ENCODE peak calls at places on chromosomes 2 and 18, in five cellular contexts. K is tibial artery, C is omental fat pad, I is MCF 10A, W is colonic mucosa. Y is an unnamed sample.

GRCh38 chr2:66684289-66684688 is 249.4 kb downstream of the MEIS1 start:
- DNase-seq in K (no peak), C (no peak), I (peak; percentile 55), W (no peak), Y (no peak)

GRCh38 chr18:62399781-62400308 is 74.7 kb downstream of the TNFRSF11A start:
- DNase-seq in K (no peak), W (peak; percentile 56), I (peak; percentile 42), C (no peak), Y (no peak)

GRCh38 chr18:21757833-21758232 is 17.2 kb downstream of the MIB1 start:
- DNase-seq in W (no peak), I (no peak), K (no peak), C (no peak), Y (no peak)

GRCh38 chr2:151959203-151959602 is 131.0 kb upstream of the ARL5A start:
- DNase-seq in I (peak; percentile 51), C (no peak), K (no peak), W (no peak), Y (no peak)

GRCh38 chr2:235551965-235552364 is 58.1 kb downstream of the AGAP1 start:
- DNase-seq in W (peak; percentile 68), C (no peak), I (peak; percentile 70), K (no peak), Y (no peak)

GRCh38 chr2:73307720-73308119 is 14.4 kb upstream of the EGR4 start:
- DNase-seq in C (no peak), I (no peak), K (no peak), W (no peak), Y (no peak)

GRCh38 chr18:36752929-36753865 is 75.6 kb downstream of the TPGS2 start:
- DNase-seq in K (no peak), C (no peak), I (no peak), W (no peak), Y (no peak)

GRCh38 chr2:234422242-234422641 is 74.6 kb downstream of the ARL4C start:
- DNase-seq in K (no peak), W (no peak), I (peak; percentile 83), C (no peak), Y (no peak)

GRCh38 chr2:152483276-152483996 is 148.5 kb downstream of the FMNL2 start:
- DNase-seq in W (no peak), K (no peak), C (no peak), I (no peak), Y (no peak)

GRCh38 chr2:172865422-172865821 is 129.8 kb downstream of the RAPGEF4 start:
- DNase-seq in I (peak; percentile 30), K (no peak), W (no peak), C (no peak), Y (no peak)
- TF ChIP-seq CTCF in I (peak; percentile 43), K (no peak), W (no peak), C (no peak), Y (no peak)

GRCh38 chr2:111663471-111663951 is 220.5 kb downstream of the ANAPC1 start:
- DNase-seq in C (no peak), I (peak; percentile 12), K (no peak), W (peak; percentile 13), Y (peak; percentile 75)
- TF ChIP-seq CTCF in C (no peak), I (no peak), K (no peak), W (no peak), Y (peak; percentile 57)

GRCh38 chr2:241859017-241859435 is 332 bp upstream of the PDCD1 start:
- DNase-seq in C (no peak), I (no peak), W (no peak), K (no peak), Y (no peak)
- TF ChIP-seq CTCF in C (no peak), I (no peak), W (no peak), K (no peak), Y (no peak)

DNA sequence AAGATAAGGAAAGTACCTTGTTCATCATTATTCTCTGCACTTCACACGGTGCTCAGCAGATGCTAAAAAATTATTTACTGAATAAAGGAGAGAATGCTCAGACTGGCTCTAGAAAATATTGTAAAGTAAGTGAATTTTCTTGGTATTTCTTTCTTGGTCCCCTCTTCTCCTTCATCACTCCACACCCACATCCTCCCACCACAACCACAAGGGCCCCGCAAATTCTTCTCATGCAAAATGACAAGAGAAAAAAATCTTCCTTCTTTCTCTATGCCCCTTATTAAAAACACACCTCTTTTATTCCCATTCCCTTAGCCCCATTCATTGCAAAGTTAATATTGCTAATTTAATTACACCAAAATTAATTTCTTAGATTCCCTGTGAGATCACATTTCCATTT is 74.2 kb upstream of the NEDD4L start:
- DNase-seq in I (no peak), W (no peak), K (no peak), C (no peak), Y (no peak)
- TF ChIP-seq CTCF in I (no peak), W (no peak), K (no peak), C (no peak), Y (no peak)

GRCh38 chr2:219457784-219458369 is 23.2 kb downstream of the SPEG start:
- DNase-seq in W (no peak), I (peak; percentile 55), C (no peak), K (no peak), Y (no peak)
- TF ChIP-seq CTCF in W (no peak), I (peak; percentile 26), C (no peak), K (no peak), Y (no peak)

GRCh38 chr2:196205891-196206408 is 34.6 kb upstream of the STK17B start:
- DNase-seq in K (peak; percentile 72), W (no peak), I (peak; percentile 90), C (no peak), Y (no peak)

GRCh38 chr2:196206804-196207203 is 35.4 kb upstream of the STK17B start:
- DNase-seq in I (peak; percentile 91), K (no peak), W (no peak), C (no peak), Y (no peak)

GRCh38 chr2:196208915-196209314 is 37.5 kb upstream of the STK17B start:
- DNase-seq in I (no peak), W (no peak), K (no peak), C (no peak), Y (no peak)

GRCh38 chr2:196201229-196201998 is 30.0 kb upstream of the STK17B start:
- DNase-seq in W (no peak), C (no peak), K (no peak), I (no peak), Y (no peak)

DNA sequence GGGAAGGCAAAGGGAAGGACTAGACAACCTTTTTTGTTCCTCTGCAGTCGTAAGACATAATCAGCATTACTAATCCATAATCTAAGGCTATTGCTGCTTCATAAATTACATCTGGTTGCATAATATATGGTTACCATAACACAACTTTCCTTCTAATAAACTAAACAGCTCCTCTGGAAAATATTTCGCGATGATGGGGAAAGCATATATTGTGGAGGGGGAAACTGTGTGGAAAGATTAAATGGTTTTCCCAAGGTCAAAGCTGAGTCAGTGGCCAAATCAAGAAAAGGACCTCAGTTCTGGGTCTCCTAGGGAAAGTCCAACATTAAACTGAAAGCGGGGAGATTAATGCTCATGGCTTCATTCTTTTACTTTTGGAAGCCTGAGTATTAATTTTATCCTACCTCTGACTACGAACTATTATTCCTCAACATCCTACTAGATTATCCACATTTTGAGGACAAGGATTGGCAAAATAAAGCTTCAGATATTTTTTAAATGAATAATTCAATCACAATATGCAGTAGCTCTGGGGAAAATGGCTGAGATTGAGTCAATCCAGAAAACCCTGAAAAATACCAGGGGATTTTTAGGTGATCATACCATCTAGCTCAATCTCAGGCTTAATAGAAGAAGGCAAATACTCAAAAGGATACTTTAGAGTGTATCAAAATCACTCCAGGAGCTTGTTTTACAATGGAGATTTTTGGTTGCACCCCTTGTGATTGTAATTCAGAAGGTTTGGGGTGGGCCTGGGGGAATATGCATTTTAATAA is 33.8 kb upstream of the STK17B start:
- DNase-seq in W (no peak), K (no peak), I (peak; percentile 17), C (no peak), Y (no peak)
- TF ChIP-seq CTCF in W (no peak), K (no peak), I (no peak), C (no peak), Y (no peak)

DNA sequence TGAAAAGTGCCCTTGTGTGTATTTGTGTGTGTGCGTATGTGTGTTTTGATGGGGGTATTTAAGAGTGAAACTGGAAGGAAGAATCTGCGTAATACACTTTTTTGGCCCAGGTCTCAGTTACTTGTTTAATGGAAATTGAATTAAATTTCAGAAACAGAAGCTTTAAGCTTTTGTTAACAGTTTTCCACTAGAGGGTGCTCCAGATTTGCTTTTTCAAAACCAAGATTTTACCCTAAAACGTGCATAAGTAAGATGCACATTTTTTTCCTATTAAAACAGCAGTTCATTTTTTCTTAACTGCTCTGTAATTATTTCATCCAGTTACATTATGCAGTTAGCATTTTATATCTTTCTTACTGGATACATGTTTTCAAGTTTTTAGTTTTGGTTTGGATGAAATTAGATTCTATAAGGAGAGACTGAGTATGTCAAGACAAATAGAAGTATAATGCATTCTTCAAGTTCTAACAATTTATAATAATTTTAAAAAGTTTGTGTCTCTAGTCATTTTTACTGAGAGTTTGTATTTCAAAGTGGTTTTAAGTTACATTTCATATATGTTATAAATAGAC is 97.2 kb downstream of the PIK3C3 start:
- DNase-seq in W (no peak), C (no peak), K (no peak), I (no peak), Y (no peak)
- TF ChIP-seq CTCF in W (no peak), C (no peak), K (no peak), I (peak; percentile 45), Y (peak; percentile 65)